ENCODE peak calls at places on chromosomes 5 and 9, in five cellular contexts. One of them, this sample, is unnamed.

GRCh38 chr9:76528642-76529190 is 69.7 kb downstream of the GCNT1 start:
- DNase-seq in dermis microvascular lymphatic vessel endothelial cell: no peak
- DNase-seq in stomach: no peak
- DNase-seq in CD4-positive, alpha-beta memory T cell: no peak
- DNase-seq in Caki2: no peak
- DNase-seq in this sample: no peak

GRCh38 chr5:59184769-59185168 is 601.9 kb downstream of the RAB3C start:
- DNase-seq in dermis microvascular lymphatic vessel endothelial cell: no peak
- DNase-seq in stomach: no peak
- DNase-seq in CD4-positive, alpha-beta memory T cell: peak
- DNase-seq in Caki2: no peak
- DNase-seq in this sample: no peak

GRCh38 chr5:5826911-5827310 is 404.4 kb downstream of the ICE1 start:
- DNase-seq in dermis microvascular lymphatic vessel endothelial cell: no peak
- DNase-seq in stomach: no peak
- DNase-seq in CD4-positive, alpha-beta memory T cell: no peak
- DNase-seq in Caki2: no peak
- DNase-seq in this sample: no peak

GRCh38 chr9:128231638-128232568 is 28.7 kb downstream of the DNM1 start:
- DNase-seq in dermis microvascular lymphatic vessel endothelial cell: no peak
- DNase-seq in stomach: no peak
- DNase-seq in CD4-positive, alpha-beta memory T cell: no peak
- DNase-seq in Caki2: no peak
- DNase-seq in this sample: no peak

GRCh38 chr5:91386120-91386519 is 3.0 kb upstream of the ARRDC3 start:
- DNase-seq in dermis microvascular lymphatic vessel endothelial cell: no peak
- DNase-seq in stomach: no peak
- DNase-seq in CD4-positive, alpha-beta memory T cell: no peak
- DNase-seq in Caki2: no peak
- DNase-seq in this sample: no peak

GRCh38 chr9:14356376-14356775 is 42.4 kb upstream of the NFIB start:
- DNase-seq in dermis microvascular lymphatic vessel endothelial cell: no peak
- DNase-seq in stomach: no peak
- DNase-seq in CD4-positive, alpha-beta memory T cell: no peak
- DNase-seq in Caki2: no peak
- DNase-seq in this sample: no peak

GRCh38 chr9:83992407-83992806 is 11.8 kb downstream of the RMI1 start:
- DNase-seq in dermis microvascular lymphatic vessel endothelial cell: peak
- DNase-seq in stomach: no peak
- DNase-seq in CD4-positive, alpha-beta memory T cell: no peak
- DNase-seq in Caki2: no peak
- DNase-seq in this sample: no peak

GRCh38 chr5:137214446-137215189 is 284.5 kb downstream of the SPOCK1 start:
- DNase-seq in dermis microvascular lymphatic vessel endothelial cell: no peak
- DNase-seq in stomach: no peak
- DNase-seq in CD4-positive, alpha-beta memory T cell: no peak
- DNase-seq in Caki2: no peak
- DNase-seq in this sample: no peak

GRCh38 chr5:43523662-43524072 is 8.7 kb upstream of the C5orf34 start:
- DNase-seq in dermis microvascular lymphatic vessel endothelial cell: no peak
- DNase-seq in stomach: no peak
- DNase-seq in CD4-positive, alpha-beta memory T cell: no peak
- DNase-seq in Caki2: no peak
- DNase-seq in this sample: no peak

GRCh38 chr5:132464155-132464939 is 26.2 kb downstream of the IRF1 start:
- DNase-seq in dermis microvascular lymphatic vessel endothelial cell: peak
- DNase-seq in stomach: no peak
- DNase-seq in CD4-positive, alpha-beta memory T cell: peak
- DNase-seq in Caki2: no peak
- DNase-seq in this sample: no peak

GRCh38 chr9:134633362-134634142 is 8.1 kb upstream of the COL5A1 start:
- DNase-seq in dermis microvascular lymphatic vessel endothelial cell: no peak
- DNase-seq in stomach: no peak
- DNase-seq in CD4-positive, alpha-beta memory T cell: no peak
- DNase-seq in Caki2: no peak
- DNase-seq in this sample: no peak

GRCh38 chr9:14164908-14165307 is 149.0 kb downstream of the NFIB start:
- DNase-seq in dermis microvascular lymphatic vessel endothelial cell: no peak
- DNase-seq in stomach: no peak
- DNase-seq in CD4-positive, alpha-beta memory T cell: no peak
- DNase-seq in Caki2: no peak
- DNase-seq in this sample: no peak

GRCh38 chr5:130526708-130527107 is 622.4 kb downstream of the CHSY3 start:
- DNase-seq in dermis microvascular lymphatic vessel endothelial cell: no peak
- DNase-seq in stomach: no peak
- DNase-seq in CD4-positive, alpha-beta memory T cell: no peak
- DNase-seq in Caki2: peak
- DNase-seq in this sample: no peak

GRCh38 chr9:93183663-93184438 is at the start of gene WNK2:
- DNase-seq in dermis microvascular lymphatic vessel endothelial cell: peak
- DNase-seq in stomach: peak
- DNase-seq in CD4-positive, alpha-beta memory T cell: peak
- DNase-seq in Caki2: no peak
- DNase-seq in this sample: no peak

GRCh38 chr5:52870448-52870847 is 82.7 kb downstream of the ITGA1 start:
- DNase-seq in dermis microvascular lymphatic vessel endothelial cell: peak
- DNase-seq in stomach: no peak
- DNase-seq in CD4-positive, alpha-beta memory T cell: no peak
- DNase-seq in Caki2: peak
- DNase-seq in this sample: peak

GRCh38 chr9:85884236-85884635 is 56.7 kb upstream of the NAA35 start:
- DNase-seq in dermis microvascular lymphatic vessel endothelial cell: no peak
- DNase-seq in stomach: no peak
- DNase-seq in CD4-positive, alpha-beta memory T cell: no peak
- DNase-seq in Caki2: no peak
- DNase-seq in this sample: no peak

GRCh38 chr5:58462154-58462553 is 2.3 kb upstream of the PLK2 start:
- DNase-seq in dermis microvascular lymphatic vessel endothelial cell: peak
- DNase-seq in stomach: no peak
- DNase-seq in CD4-positive, alpha-beta memory T cell: no peak
- DNase-seq in Caki2: peak
- DNase-seq in this sample: no peak

GRCh38 chr5:178332096-178332780 is 99.6 kb upstream of the PHYKPL start:
- DNase-seq in dermis microvascular lymphatic vessel endothelial cell: no peak
- DNase-seq in stomach: peak
- DNase-seq in CD4-positive, alpha-beta memory T cell: no peak
- DNase-seq in Caki2: no peak
- DNase-seq in this sample: no peak

GRCh38 chr5:113022661-113023060 is 46.1 kb downstream of the DCP2 start:
- DNase-seq in dermis microvascular lymphatic vessel endothelial cell: peak
- DNase-seq in stomach: no peak
- DNase-seq in CD4-positive, alpha-beta memory T cell: peak
- DNase-seq in Caki2: no peak
- DNase-seq in this sample: no peak

GRCh38 chr5:26948921-26949320 is 89.5 kb downstream of the CDH9 start:
- DNase-seq in dermis microvascular lymphatic vessel endothelial cell: no peak
- DNase-seq in stomach: no peak
- DNase-seq in CD4-positive, alpha-beta memory T cell: no peak
- DNase-seq in Caki2: no peak
- DNase-seq in this sample: no peak

GRCh38 chr5:176542135-176542595 is 5.0 kb upstream of the RNF44 start:
- DNase-seq in dermis microvascular lymphatic vessel endothelial cell: no peak
- DNase-seq in stomach: peak
- DNase-seq in CD4-positive, alpha-beta memory T cell: peak
- DNase-seq in Caki2: no peak
- DNase-seq in this sample: no peak

GRCh38 chr5:30804739-30805313 is 388.7 kb upstream of the CDH6 start:
- DNase-seq in dermis microvascular lymphatic vessel endothelial cell: no peak
- DNase-seq in stomach: no peak
- DNase-seq in CD4-positive, alpha-beta memory T cell: no peak
- DNase-seq in Caki2: peak
- DNase-seq in this sample: no peak

GRCh38 chr5:1208743-1209551 is 7.6 kb downstream of the SLC6A19 start:
- DNase-seq in dermis microvascular lymphatic vessel endothelial cell: peak
- DNase-seq in stomach: peak
- DNase-seq in CD4-positive, alpha-beta memory T cell: no peak
- DNase-seq in Caki2: peak
- DNase-seq in this sample: no peak

This sample was measured in kidney epithelial cell.